ENCODE peak calls at places on chromosomes 16 and 17, in nine cellular contexts. E is GM12878, C is RWPE1, A is SK-N-SH, B is WTC11, J is A549, S is omental fat pad, U is left ventricle myocardium inferior, Z is endothelial cell. M is an unnamed sample.

GRCh38 chr16:48542966-48543365 is 67.0 kb downstream of the N4BP1 start:
- DNase-seq in S (no peak), C (no peak), E (no peak), B (no peak), U (no peak), A (no peak), Z (no peak), J (no peak), M (no peak)

GRCh38 chr16:8958344-8958808 is 5.3 kb downstream of the USP7 start:
- DNase-seq in E (no peak), B (no peak), C (no peak), Z (peak), S (no peak), U (peak), A (peak), J (no peak), M (no peak)

GRCh38 chr17:66965801-66966528 is 1.5 kb downstream of the CACNG4 start:
- DNase-seq in Z (peak), J (no peak), B (peak), S (no peak), E (no peak), U (no peak), C (no peak), A (no peak), M (no peak)

GRCh38 chr16:3058173-3059030 is 7.0 kb upstream of the IL32 start:
- DNase-seq in B (peak), S (no peak), J (no peak), A (peak), C (no peak), U (peak), E (no peak), Z (peak), M (peak)

GRCh38 chr17:69474171-69474831 is 59.8 kb downstream of the MAP2K6 start:
- DNase-seq in A (no peak), U (no peak), E (no peak), J (no peak), Z (no peak), B (no peak), C (no peak), S (no peak), M (no peak)

GRCh38 chr16:69503244-69503643 is 62.5 kb upstream of the NFAT5 start:
- DNase-seq in A (no peak), E (no peak), J (no peak), S (no peak), C (no peak), B (no peak), Z (no peak), U (no peak), M (no peak)

GRCh38 chr17:16976686-16977550 is 5.0 kb upstream of the TNFRSF13B start:
- DNase-seq in U (no peak), Z (no peak), C (no peak), J (no peak), B (no peak), S (no peak), A (no peak), E (no peak), M (no peak)

GRCh38 chr17:66954632-66955031 is 9.9 kb upstream of the CACNG4 start:
- DNase-seq in E (no peak), J (no peak), Z (no peak), B (no peak), U (no peak), C (no peak), A (no peak), S (no peak), M (no peak)

GRCh38 chr16:4633910-4634635 is 9.4 kb downstream of the MGRN1 start:
- DNase-seq in Z (no peak), S (no peak), C (no peak), U (no peak), B (no peak), J (no peak), A (no peak), E (no peak), M (no peak)

GRCh38 chr16:4631444-4631843 is 6.8 kb downstream of the MGRN1 start:
- DNase-seq in Z (no peak), S (no peak), C (no peak), U (no peak), A (no peak), J (no peak), E (no peak), B (no peak), M (no peak)

GRCh38 chr16:4637501-4638166 is 13.0 kb downstream of the MGRN1 start:
- DNase-seq in E (no peak), C (no peak), Z (no peak), U (no peak), J (no peak), B (no peak), S (no peak), A (no peak), M (no peak)

GRCh38 chr16:4636196-4636595 is 11.6 kb downstream of the MGRN1 start:
- DNase-seq in C (no peak), J (no peak), B (no peak), E (no peak), U (no peak), A (no peak), S (no peak), Z (no peak), M (no peak)

GRCh38 chr16:4634768-4635167 is 10.1 kb downstream of the MGRN1 start:
- DNase-seq in A (no peak), E (no peak), Z (no peak), J (no peak), C (no peak), S (no peak), B (no peak), U (no peak), M (no peak)
- TF ChIP-seq CTCF in A (no peak), E (no peak), Z (no peak), J (no peak), C (no peak), S (no peak), B (no peak), U (no peak), M (no peak)

DNA sequence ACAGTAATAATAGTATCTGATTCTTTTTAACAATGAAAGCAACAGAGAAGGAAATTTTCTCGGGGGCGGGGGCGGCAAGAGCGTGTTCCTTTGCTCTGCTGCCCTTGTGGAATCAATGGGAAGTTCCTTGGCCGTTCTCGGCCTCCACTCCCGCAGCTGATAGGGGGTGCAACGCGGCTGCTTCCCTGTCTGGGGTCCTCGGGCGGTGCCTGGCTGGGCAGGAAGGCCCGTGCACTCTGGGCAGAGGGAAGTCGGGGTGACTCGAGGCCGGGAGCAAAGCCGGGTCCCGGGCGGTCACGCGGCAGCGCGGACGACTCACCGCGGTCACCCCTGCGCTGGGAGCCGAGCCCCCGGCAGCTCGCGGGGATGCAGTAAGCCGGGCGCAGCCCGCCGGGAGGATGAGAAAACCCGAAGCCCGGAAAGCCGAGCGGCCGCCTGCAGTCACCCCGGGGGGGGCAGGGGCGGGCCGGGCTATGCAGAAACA is 2.5 kb downstream of the TUBB3 start:
- DNase-seq in J (no peak), E (no peak), Z (no peak), A (peak), B (peak), U (no peak), C (no peak), S (no peak), M (no peak)
- TF ChIP-seq CTCF in J (no peak), E (no peak), Z (no peak), A (no peak), B (no peak), U (no peak), C (no peak), S (no peak), M (no peak)

GRCh38 chr16:47358816-47359215 is 102.0 kb downstream of the ITFG1 start:
- DNase-seq in C (peak), S (no peak), A (no peak), Z (no peak), E (no peak), B (no peak), U (no peak), J (no peak), M (no peak)

DNA sequence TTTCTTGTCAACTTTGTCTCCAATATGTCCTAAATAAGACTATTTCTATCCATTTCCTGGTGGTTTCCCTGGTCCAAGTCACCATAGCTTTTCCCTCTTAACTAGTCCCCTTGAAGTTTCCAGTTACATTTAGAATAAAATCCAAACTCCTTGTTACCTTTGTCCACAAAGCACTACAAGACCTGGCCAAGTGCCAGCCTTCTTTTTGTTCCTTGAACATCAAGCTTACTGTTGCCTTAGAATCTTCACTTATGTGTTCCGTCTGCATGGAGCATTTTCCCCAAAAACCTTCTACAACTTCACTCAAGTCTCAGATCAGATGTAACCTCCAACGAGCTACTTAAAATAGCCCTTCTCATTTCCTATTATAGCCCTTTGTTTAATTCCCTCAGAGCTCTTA is 101.4 kb downstream of the ITFG1 start:
- DNase-seq in E (no peak), Z (no peak), S (no peak), B (no peak), C (no peak), A (no peak), J (no peak), U (no peak), M (no peak)
- TF ChIP-seq CTCF in E (no peak), Z (no peak), S (no peak), B (no peak), C (no peak), A (no peak), J (no peak), U (no peak), M (no peak)

DNA sequence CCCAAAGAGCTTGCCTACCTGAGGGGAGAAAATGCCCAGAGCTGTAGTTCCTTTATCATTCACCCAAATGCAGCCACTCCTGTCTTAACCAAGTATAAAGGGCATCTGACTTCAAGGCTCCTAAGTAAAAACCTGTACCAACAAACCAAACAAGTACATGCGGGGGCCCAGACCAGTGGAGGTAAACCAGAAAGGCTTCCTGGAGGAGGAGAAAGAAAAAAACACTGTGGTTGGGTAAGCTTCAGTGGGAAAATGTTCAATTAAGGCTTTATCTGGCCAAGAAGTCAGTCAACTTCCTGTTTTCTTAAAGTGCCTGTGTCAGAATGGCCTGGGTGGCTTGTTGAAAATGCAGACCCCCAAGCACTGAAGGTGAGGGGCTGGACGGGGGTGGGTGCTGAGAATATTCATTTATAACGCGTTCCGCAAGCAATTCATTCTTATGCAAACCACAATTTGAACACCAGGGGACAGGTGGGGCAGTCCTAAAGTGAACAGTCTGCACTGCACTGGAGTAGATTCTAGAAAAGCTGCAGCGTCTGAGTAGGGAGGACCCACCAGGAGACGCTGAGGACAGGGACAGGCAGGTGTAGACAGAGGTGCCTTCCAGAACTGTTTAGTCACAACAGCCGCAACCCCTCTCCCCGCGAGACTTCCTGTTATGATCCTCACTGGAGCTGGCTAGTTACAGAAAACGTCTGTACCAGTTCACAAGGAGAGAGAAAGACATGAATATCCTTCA is 467.1 kb downstream of the SOX9 start:
- DNase-seq in E (no peak), J (no peak), S (no peak), A (no peak), C (peak), B (no peak), Z (no peak), U (no peak), M (no peak)
- TF ChIP-seq CTCF in E (no peak), J (no peak), S (no peak), A (peak), C (no peak), B (no peak), Z (no peak), U (no peak), M (no peak)

DNA sequence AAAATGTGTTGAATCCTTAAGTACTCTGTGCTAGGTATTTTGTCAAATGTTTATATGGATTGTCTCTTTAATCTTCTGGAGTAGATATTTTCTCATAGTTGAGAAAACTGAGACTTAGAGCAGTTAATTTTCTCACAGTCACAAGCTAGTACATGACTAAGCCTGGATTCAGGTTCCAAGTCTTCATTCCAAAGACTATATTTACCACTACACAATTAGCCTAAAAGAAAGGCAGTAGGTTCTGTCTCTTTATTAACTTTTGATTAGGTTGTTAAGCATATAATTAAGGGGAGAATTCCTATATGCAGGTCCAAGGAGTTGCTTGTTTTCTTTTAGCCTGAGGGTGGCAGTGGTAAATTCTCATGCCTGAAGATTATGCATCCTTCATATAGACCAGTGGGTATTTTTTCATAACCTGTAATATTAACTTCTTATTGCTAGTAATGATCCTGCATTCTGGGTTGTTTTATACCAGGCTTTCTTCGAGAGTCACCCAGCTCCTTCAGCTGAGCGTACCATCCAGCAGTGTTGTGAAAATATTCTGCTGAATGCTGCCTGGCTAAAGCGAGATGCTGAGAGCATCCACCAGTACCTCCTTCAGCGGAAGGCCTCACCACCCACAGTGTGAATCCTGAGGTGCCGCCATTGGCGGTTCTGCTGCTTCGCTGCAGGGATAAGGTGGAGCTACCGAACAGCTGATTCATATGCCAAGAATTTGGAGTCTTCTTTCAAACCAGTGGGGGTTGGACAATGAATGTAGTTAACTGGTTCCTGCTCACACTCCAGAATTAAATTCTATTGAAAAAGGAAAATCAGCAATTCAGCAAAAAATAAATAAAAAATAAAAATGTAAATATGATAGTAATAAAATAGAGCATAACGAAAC is 28.2 kb upstream of the KPNB1 start:
- DNase-seq in Z (no peak), A (no peak), U (no peak), C (peak), S (peak), E (no peak), B (peak), J (peak), M (peak)
- TF ChIP-seq CTCF in Z (no peak), A (peak), U (no peak), C (peak), S (no peak), E (no peak), B (no peak), J (peak), M (no peak)

GRCh38 chr16:83967091-83967490 is 953 bp upstream of the NECAB2 start:
- DNase-seq in C (no peak), Z (no peak), B (no peak), A (no peak), U (no peak), E (no peak), J (no peak), S (no peak), M (no peak)

GRCh38 chr16:83966153-83966696 is 1.8 kb upstream of the NECAB2 start:
- DNase-seq in C (no peak), E (no peak), B (no peak), A (no peak), J (no peak), S (no peak), U (no peak), Z (no peak), M (no peak)

GRCh38 chr16:83968891-83969672 is 1.0 kb downstream of the NECAB2 start:
- DNase-seq in S (no peak), U (peak), B (no peak), A (no peak), E (no peak), J (no peak), Z (no peak), C (no peak), M (no peak)

GRCh38 chr16:83968483-83968865 is 430 bp downstream of the NECAB2 start:
- DNase-seq in S (no peak), U (no peak), Z (no peak), C (no peak), B (no peak), A (peak), J (no peak), E (no peak), M (no peak)

GRCh38 chr16:83967838-83968482 is at the start of gene NECAB2:
- DNase-seq in U (peak), S (no peak), E (no peak), A (peak), Z (peak), J (peak), C (peak), B (peak), M (no peak)
- TF ChIP-seq CTCF in U (peak), S (peak), E (peak), A (peak), Z (peak), J (peak), C (peak), B (peak), M (peak)

DNA sequence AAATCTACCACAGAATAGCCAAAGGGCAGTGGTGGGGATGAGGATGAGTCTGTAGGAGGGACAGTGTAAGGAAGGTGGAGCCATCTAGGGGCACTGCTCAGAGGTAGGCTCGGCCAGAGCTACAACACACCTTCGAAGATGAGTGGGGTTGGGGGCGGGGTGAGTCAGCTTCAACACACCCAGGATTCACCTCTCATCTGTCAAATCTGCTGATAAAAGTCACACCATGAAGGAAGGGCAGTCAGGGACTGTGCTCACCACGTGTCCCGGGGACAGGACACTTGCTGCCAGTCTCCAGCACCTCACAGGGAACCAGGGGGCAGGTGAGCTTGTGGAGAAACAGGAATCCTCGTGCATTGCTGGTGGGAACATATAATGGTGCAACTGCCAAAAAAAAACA is 133.3 kb downstream of the ANKRD11 start:
- DNase-seq in C (peak), E (no peak), U (no peak), S (no peak), B (no peak), J (no peak), Z (no peak), A (no peak), M (peak)
- TF ChIP-seq CTCF in C (no peak), E (peak), U (no peak), S (no peak), B (no peak), J (no peak), Z (no peak), A (no peak), M (no peak)